ENCODE peak calls at places on chromosomes 4 and X, in four cellular contexts. J, U, S and R are unnamed samples. For H3K36me3, the result is how much of the 10 kb centered on the place peaks cover.

GRCh38 chrX:117538441-117539418 is 577.9 kb downstream of the KLHL13 start:
- DNase-seq in J (no peak), U (no peak), S (no peak), R (no peak)

GRCh38 chr4:94488667-94489066 is 36.9 kb downstream of the PDLIM5 start:
- DNase-seq in J (no peak), U (no peak), S (no peak), R (no peak)

GRCh38 chrX:102832661-102833060 is 104.4 kb upstream of the RAB40AL start:
- DNase-seq in J (peak), U (no peak), S (no peak), R (no peak)

GRCh38 chr4:118823471-118823870 is 12.5 kb downstream of the SEC24D start:
- DNase-seq in J (no peak), U (no peak), S (no peak), R (no peak)

GRCh38 chrX:131828482-131828881 is 194.6 kb upstream of the STK26 start:
- DNase-seq in J (no peak), U (no peak), S (no peak), R (no peak)

GRCh38 chrX:134727363-134727762 is 69.1 kb upstream of the PLAC1 start:
- DNase-seq in J (no peak), U (no peak), S (no peak), R (no peak)

GRCh38 chrX:1341531-1342179 is 5.1 kb downstream of the IL3RA start:
- DNase-seq in J (no peak), U (no peak), S (no peak), R (no peak)

GRCh38 chr4:75907956-75908355 is 5.7 kb upstream of the PPEF2 start:
- DNase-seq in J (no peak), U (no peak), S (no peak), R (no peak)

GRCh38 chr4:89482248-89482647 is 174.6 kb upstream of the GPRIN3 start:
- DNase-seq in J (peak), U (no peak), S (no peak), R (no peak)

GRCh38 chr4:147590249-147590920 is 26.8 kb upstream of the TMEM184C start:
- DNase-seq in J (peak), U (peak), S (peak), R (peak)

GRCh38 chr4:74682567-74683359 is 111.6 kb downstream of the BTC start:
- DNase-seq in J (peak), U (no peak), S (no peak), R (no peak)

GRCh38 chr4:76764251-76764650 is 133.7 kb downstream of the SOWAHB start:
- DNase-seq in J (no peak), U (no peak), S (no peak), R (no peak)

GRCh38 chr4:143406523-143406922 is 69.8 kb downstream of the GAB1 start:
- DNase-seq in J (peak), U (peak), S (peak), R (peak)

GRCh38 chrX:11786862-11787261 is 28.8 kb downstream of the MSL3 start:
- DNase-seq in J (no peak), U (no peak), S (no peak), R (no peak)

GRCh38 chr4:10554694-10555093 is 97.5 kb upstream of the ZNF518B start:
- DNase-seq in J (peak), U (peak), S (peak), R (no peak)

GRCh38 chrX:107935664-107936433 is 46.3 kb downstream of the TEX13B start:
- DNase-seq in J (peak), U (no peak), S (no peak), R (no peak)

GRCh38 chr4:130071746-130072145 is 975.8 kb downstream of the C4orf33 start:
- DNase-seq in J (peak), U (no peak), S (no peak), R (no peak)

GRCh38 chr4:41214158-41215146 is at the start of gene APBB2:
- DNase-seq in J (peak), U (peak), S (peak), R (peak)

GRCh38 chrX:9519546-9520210 is 54.8 kb downstream of the TBL1X start:
- DNase-seq in J (peak), U (no peak), S (peak), R (no peak)

GRCh38 chr4:91280551-91281290 is 1023.0 kb upstream of the GRID2 start:
- DNase-seq in J (no peak), U (no peak), S (no peak), R (no peak)

GRCh38 chr4:129327637-129328036 is 231.7 kb downstream of the C4orf33 start:
- DNase-seq in J (no peak), U (no peak), S (no peak), R (no peak)

GRCh38 chr4:40909363-40909876 is 159.7 kb downstream of the NSUN7 start:
- DNase-seq in J (peak), U (no peak), S (peak), R (no peak)

GRCh38 chr4:147944670-147945260 is 212.9 kb downstream of the ARHGAP10 start:
- DNase-seq in J (no peak), U (no peak), S (no peak), R (no peak)

GRCh38 chr4:5462896-5463295 is 245.5 kb downstream of the EVC2 start:
- DNase-seq in J (no peak), U (no peak), S (no peak), R (no peak)

GRCh38 chr4:132548463-132548862 is 600.6 kb upstream of the PCDH10 start:
- DNase-seq in J (no peak), U (no peak), S (no peak), R (no peak)

GRCh38 chr4:186725422-186726149 is 1.9 kb upstream of the FAT1 start:
- DNase-seq in J (peak), U (peak), S (peak), R (peak)

GRCh38 chrX:126272795-126273497 is 106.9 kb upstream of the DCAF12L2 start:
- DNase-seq in J (no peak), U (no peak), S (no peak), R (no peak)

GRCh38 chr4:15416357-15417327 is 11.2 kb upstream of the C1QTNF7 start:
- DNase-seq in J (no peak), U (no peak), S (no peak), R (no peak)

GRCh38 chrX:23434356-23434884 is 99.8 kb downstream of the PTCHD1 start:
- DNase-seq in J (peak), U (peak), S (peak), R (peak)

GRCh38 chrX:38819163-38819562 is 17.9 kb downstream of the MID1IP1 start:
- DNase-seq in J (no peak), U (no peak), S (no peak), R (no peak)
- H3K36me3 ChIP-seq in J (under half), U (under half), S (under half), R (under half)

GRCh38 chrX:2761246-2761645 is 9.4 kb downstream of the XG start:
- DNase-seq in J (no peak), U (no peak), S (no peak), R (no peak)

GRCh38 chrX:2751291-2751690 is 549 bp upstream of the XG start:
- DNase-seq in J (no peak), U (no peak), S (no peak), R (no peak)

GRCh38 chrX:2756534-2756933 is 4.7 kb downstream of the XG start:
- DNase-seq in J (no peak), U (no peak), S (no peak), R (no peak)
- H3K36me3 ChIP-seq in J (under half), U (under half), S (under half), R (under half)

GRCh38 chr4:98374643-98375042 is 113.5 kb downstream of the RAP1GDS1 start:
- DNase-seq in J (no peak), U (no peak), S (no peak), R (peak)
- H3K36me3 ChIP-seq in J (under half), U (under half), S (under half), R (under half)

GRCh38 chrX:137999071-137999470 is 433.1 kb downstream of the ZIC3 start:
- DNase-seq in J (no peak), U (no peak), S (no peak), R (no peak)
- H3K36me3 ChIP-seq in J (under half), U (under half), S (under half), R (under half)